ENCODE peak calls at places on chromosome 22, in nine cellular contexts. One of them, this sample, is unnamed.

GRCh38 chr22:28855355-28856094 is 27.8 kb upstream of the ZNRF3 start:
- DNase-seq in upper lobe of right lung: no peak
- DNase-seq in esophagus squamous epithelium: no peak
- DNase-seq in brain microvascular endothelial cell: peak
- DNase-seq in H1: no peak
- DNase-seq in left ventricle myocardium inferior: no peak
- DNase-seq in pancreas: peak
- DNase-seq in dorsolateral prefrontal cortex: no peak
- DNase-seq in heart left ventricle: peak
- DNase-seq in this sample: no peak

GRCh38 chr22:50338860-50339462 is 4.2 kb upstream of the PPP6R2 start:
- DNase-seq in pancreas: no peak
- DNase-seq in brain microvascular endothelial cell: no peak
- DNase-seq in heart left ventricle: no peak
- DNase-seq in esophagus squamous epithelium: no peak
- DNase-seq in H1: no peak
- DNase-seq in dorsolateral prefrontal cortex: no peak
- DNase-seq in left ventricle myocardium inferior: no peak
- DNase-seq in upper lobe of right lung: no peak
- DNase-seq in this sample: no peak

GRCh38 chr22:20748820-20749428 is 25.0 kb upstream of the SERPIND1 start:
- DNase-seq in dorsolateral prefrontal cortex: no peak
- DNase-seq in esophagus squamous epithelium: no peak
- DNase-seq in brain microvascular endothelial cell: no peak
- DNase-seq in heart left ventricle: no peak
- DNase-seq in pancreas: no peak
- DNase-seq in upper lobe of right lung: no peak
- DNase-seq in H1: no peak
- DNase-seq in left ventricle myocardium inferior: no peak
- DNase-seq in this sample: no peak

GRCh38 chr22:49807780-49808708 is 19.6 kb downstream of the BRD1 start:
- DNase-seq in left ventricle myocardium inferior: no peak
- DNase-seq in upper lobe of right lung: no peak
- DNase-seq in dorsolateral prefrontal cortex: peak
- DNase-seq in pancreas: no peak
- DNase-seq in heart left ventricle: no peak
- DNase-seq in H1: no peak
- DNase-seq in esophagus squamous epithelium: no peak
- DNase-seq in brain microvascular endothelial cell: no peak
- DNase-seq in this sample: no peak

GRCh38 chr22:40443675-40444482 is 73.5 kb downstream of the SGSM3 start:
- DNase-seq in H1: no peak
- DNase-seq in brain microvascular endothelial cell: no peak
- DNase-seq in heart left ventricle: no peak
- DNase-seq in left ventricle myocardium inferior: peak
- DNase-seq in esophagus squamous epithelium: no peak
- DNase-seq in upper lobe of right lung: no peak
- DNase-seq in dorsolateral prefrontal cortex: no peak
- DNase-seq in pancreas: no peak
- DNase-seq in this sample: no peak

GRCh38 chr22:49197500-49197899 is 630.2 kb downstream of the BRD1 start:
- DNase-seq in brain microvascular endothelial cell: no peak
- DNase-seq in heart left ventricle: no peak
- DNase-seq in upper lobe of right lung: peak
- DNase-seq in pancreas: no peak
- DNase-seq in left ventricle myocardium inferior: no peak
- DNase-seq in esophagus squamous epithelium: no peak
- DNase-seq in dorsolateral prefrontal cortex: peak
- DNase-seq in H1: peak
- DNase-seq in this sample: peak

GRCh38 chr22:50406416-50407170 is 63.5 kb downstream of the PPP6R2 start:
- DNase-seq in H1: no peak
- DNase-seq in left ventricle myocardium inferior: no peak
- DNase-seq in upper lobe of right lung: no peak
- DNase-seq in brain microvascular endothelial cell: no peak
- DNase-seq in heart left ventricle: no peak
- DNase-seq in dorsolateral prefrontal cortex: peak
- DNase-seq in pancreas: no peak
- DNase-seq in esophagus squamous epithelium: no peak
- DNase-seq in this sample: no peak

GRCh38 chr22:17368727-17369552 is at the start of gene CECR2:
- DNase-seq in left ventricle myocardium inferior: peak
- DNase-seq in upper lobe of right lung: peak
- DNase-seq in heart left ventricle: peak
- DNase-seq in dorsolateral prefrontal cortex: peak
- DNase-seq in pancreas: peak
- DNase-seq in brain microvascular endothelial cell: no peak
- DNase-seq in esophagus squamous epithelium: no peak
- DNase-seq in H1: peak
- DNase-seq in this sample: peak

GRCh38 chr22:48563118-48563965 is 1264.3 kb downstream of the BRD1 start:
- DNase-seq in pancreas: no peak
- DNase-seq in dorsolateral prefrontal cortex: no peak
- DNase-seq in esophagus squamous epithelium: no peak
- DNase-seq in left ventricle myocardium inferior: no peak
- DNase-seq in H1: no peak
- DNase-seq in upper lobe of right lung: no peak
- DNase-seq in brain microvascular endothelial cell: no peak
- DNase-seq in heart left ventricle: no peak
- DNase-seq in this sample: no peak

GRCh38 chr22:18035740-18036139 is 11.4 kb upstream of the MICAL3 start:
- DNase-seq in left ventricle myocardium inferior: peak
- DNase-seq in H1: no peak
- DNase-seq in upper lobe of right lung: no peak
- DNase-seq in brain microvascular endothelial cell: no peak
- DNase-seq in heart left ventricle: peak
- DNase-seq in dorsolateral prefrontal cortex: no peak
- DNase-seq in pancreas: peak
- DNase-seq in esophagus squamous epithelium: no peak
- DNase-seq in this sample: no peak

GRCh38 chr22:50507421-50507990 is at the start of gene LMF2:
- DNase-seq in upper lobe of right lung: peak
- DNase-seq in brain microvascular endothelial cell: peak
- DNase-seq in left ventricle myocardium inferior: peak
- DNase-seq in dorsolateral prefrontal cortex: peak
- DNase-seq in heart left ventricle: peak
- DNase-seq in H1: no peak
- DNase-seq in esophagus squamous epithelium: no peak
- DNase-seq in pancreas: peak
- DNase-seq in this sample: peak

GRCh38 chr22:37351268-37351667 is 69.0 kb downstream of the CYTH4 start:
- DNase-seq in upper lobe of right lung: no peak
- DNase-seq in heart left ventricle: no peak
- DNase-seq in left ventricle myocardium inferior: no peak
- DNase-seq in esophagus squamous epithelium: no peak
- DNase-seq in brain microvascular endothelial cell: no peak
- DNase-seq in H1: no peak
- DNase-seq in dorsolateral prefrontal cortex: no peak
- DNase-seq in pancreas: no peak
- DNase-seq in this sample: no peak
- TF ChIP-seq CTCF in upper lobe of right lung: no peak
- TF ChIP-seq CTCF in heart left ventricle: no peak
- TF ChIP-seq CTCF in left ventricle myocardium inferior: no peak
- TF ChIP-seq CTCF in esophagus squamous epithelium: no peak
- TF ChIP-seq CTCF in brain microvascular endothelial cell: no peak
- TF ChIP-seq CTCF in H1: no peak
- TF ChIP-seq CTCF in dorsolateral prefrontal cortex: no peak
- TF ChIP-seq CTCF in pancreas: no peak
- TF ChIP-seq CTCF in this sample: no peak

GRCh38 chr22:32206774-32207758 is 2.2 kb upstream of the RFPL2 start:
- DNase-seq in H1: no peak
- DNase-seq in pancreas: peak
- DNase-seq in heart left ventricle: peak
- DNase-seq in brain microvascular endothelial cell: peak
- DNase-seq in esophagus squamous epithelium: no peak
- DNase-seq in left ventricle myocardium inferior: no peak
- DNase-seq in upper lobe of right lung: no peak
- DNase-seq in dorsolateral prefrontal cortex: no peak
- DNase-seq in this sample: no peak
- TF ChIP-seq CTCF in H1: peak
- TF ChIP-seq CTCF in pancreas: no peak
- TF ChIP-seq CTCF in heart left ventricle: peak
- TF ChIP-seq CTCF in brain microvascular endothelial cell: peak
- TF ChIP-seq CTCF in esophagus squamous epithelium: peak
- TF ChIP-seq CTCF in left ventricle myocardium inferior: peak
- TF ChIP-seq CTCF in upper lobe of right lung: peak
- TF ChIP-seq CTCF in dorsolateral prefrontal cortex: no peak
- TF ChIP-seq CTCF in this sample: peak

GRCh38 chr22:38029370-38029769 is 27.8 kb upstream of the PICK1 start:
- DNase-seq in brain microvascular endothelial cell: no peak
- DNase-seq in esophagus squamous epithelium: no peak
- DNase-seq in heart left ventricle: no peak
- DNase-seq in left ventricle myocardium inferior: no peak
- DNase-seq in dorsolateral prefrontal cortex: no peak
- DNase-seq in upper lobe of right lung: no peak
- DNase-seq in pancreas: no peak
- DNase-seq in H1: no peak
- DNase-seq in this sample: no peak

GRCh38 chr22:38029901-38030300 is 27.3 kb upstream of the PICK1 start:
- DNase-seq in esophagus squamous epithelium: no peak
- DNase-seq in left ventricle myocardium inferior: no peak
- DNase-seq in brain microvascular endothelial cell: no peak
- DNase-seq in heart left ventricle: no peak
- DNase-seq in upper lobe of right lung: no peak
- DNase-seq in dorsolateral prefrontal cortex: peak
- DNase-seq in H1: no peak
- DNase-seq in pancreas: no peak
- DNase-seq in this sample: no peak

GRCh38 chr22:38028344-38029130 is 28.7 kb upstream of the PICK1 start:
- DNase-seq in dorsolateral prefrontal cortex: no peak
- DNase-seq in esophagus squamous epithelium: no peak
- DNase-seq in brain microvascular endothelial cell: no peak
- DNase-seq in heart left ventricle: no peak
- DNase-seq in upper lobe of right lung: no peak
- DNase-seq in H1: no peak
- DNase-seq in pancreas: no peak
- DNase-seq in left ventricle myocardium inferior: no peak
- DNase-seq in this sample: no peak

GRCh38 chr22:38031491-38031890 is 25.7 kb upstream of the PICK1 start:
- DNase-seq in H1: no peak
- DNase-seq in heart left ventricle: no peak
- DNase-seq in esophagus squamous epithelium: no peak
- DNase-seq in upper lobe of right lung: no peak
- DNase-seq in dorsolateral prefrontal cortex: no peak
- DNase-seq in brain microvascular endothelial cell: no peak
- DNase-seq in pancreas: no peak
- DNase-seq in left ventricle myocardium inferior: no peak
- DNase-seq in this sample: no peak

DNA sequence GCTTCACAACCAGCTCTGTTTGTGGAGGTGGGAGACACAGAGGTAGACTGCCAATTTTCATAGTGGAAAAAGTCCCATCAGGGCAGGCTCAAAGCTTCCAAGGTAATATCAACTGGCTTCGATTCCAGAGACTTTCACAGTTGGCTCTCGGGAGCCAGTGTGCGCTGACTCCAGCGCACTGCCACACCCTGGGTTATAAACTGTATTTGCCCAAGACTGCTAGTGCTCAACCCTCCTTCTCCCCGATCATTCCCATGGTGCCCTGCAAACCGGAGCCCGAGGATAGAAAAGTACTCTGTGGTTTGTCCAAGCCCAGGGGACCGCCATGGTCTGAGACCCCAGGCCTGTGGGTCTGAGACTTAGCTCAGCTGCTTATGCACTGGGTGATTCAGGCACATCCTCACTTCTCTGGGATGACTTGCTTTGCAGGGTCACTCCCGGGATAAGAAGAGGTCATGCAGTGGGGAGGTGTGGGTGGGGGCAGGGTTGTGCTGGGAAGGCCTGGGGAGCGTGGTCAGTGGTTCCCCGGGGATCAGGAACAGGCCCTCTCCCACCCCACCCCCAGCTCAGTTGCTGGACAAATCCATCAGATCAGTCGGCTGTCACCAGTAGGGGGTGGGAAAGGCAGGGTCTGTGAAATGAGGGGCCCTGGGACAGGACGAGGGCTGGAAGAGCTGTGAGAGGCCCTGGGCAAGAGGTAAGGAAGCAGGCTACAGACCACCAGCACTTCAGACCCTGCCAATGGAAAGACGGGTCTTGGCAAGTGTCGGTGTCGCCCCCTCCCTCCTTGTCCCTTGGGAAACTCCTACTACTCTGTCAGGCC is 26.7 kb upstream of the PICK1 start:
- DNase-seq in H1: no peak
- DNase-seq in pancreas: no peak
- DNase-seq in upper lobe of right lung: no peak
- DNase-seq in brain microvascular endothelial cell: no peak
- DNase-seq in dorsolateral prefrontal cortex: no peak
- DNase-seq in esophagus squamous epithelium: no peak
- DNase-seq in heart left ventricle: no peak
- DNase-seq in left ventricle myocardium inferior: no peak
- DNase-seq in this sample: no peak
- TF ChIP-seq CTCF in H1: peak
- TF ChIP-seq CTCF in pancreas: no peak
- TF ChIP-seq CTCF in upper lobe of right lung: no peak
- TF ChIP-seq CTCF in brain microvascular endothelial cell: peak
- TF ChIP-seq CTCF in dorsolateral prefrontal cortex: no peak
- TF ChIP-seq CTCF in esophagus squamous epithelium: no peak
- TF ChIP-seq CTCF in heart left ventricle: no peak
- TF ChIP-seq CTCF in left ventricle myocardium inferior: no peak
- TF ChIP-seq CTCF in this sample: no peak

GRCh38 chr22:45510376-45511232 is 7.9 kb downstream of the FBLN1 start:
- DNase-seq in pancreas: no peak
- DNase-seq in dorsolateral prefrontal cortex: no peak
- DNase-seq in heart left ventricle: no peak
- DNase-seq in upper lobe of right lung: no peak
- DNase-seq in left ventricle myocardium inferior: no peak
- DNase-seq in H1: no peak
- DNase-seq in brain microvascular endothelial cell: no peak
- DNase-seq in esophagus squamous epithelium: no peak
- DNase-seq in this sample: no peak
- TF ChIP-seq CTCF in pancreas: no peak
- TF ChIP-seq CTCF in dorsolateral prefrontal cortex: no peak
- TF ChIP-seq CTCF in heart left ventricle: no peak
- TF ChIP-seq CTCF in upper lobe of right lung: no peak
- TF ChIP-seq CTCF in left ventricle myocardium inferior: no peak
- TF ChIP-seq CTCF in H1: no peak
- TF ChIP-seq CTCF in brain microvascular endothelial cell: no peak
- TF ChIP-seq CTCF in esophagus squamous epithelium: no peak
- TF ChIP-seq CTCF in this sample: no peak

GRCh38 chr22:22386602-22387385 is 121.7 kb downstream of the ZNF280B start:
- DNase-seq in dorsolateral prefrontal cortex: no peak
- DNase-seq in upper lobe of right lung: no peak
- DNase-seq in heart left ventricle: no peak
- DNase-seq in pancreas: no peak
- DNase-seq in H1: no peak
- DNase-seq in esophagus squamous epithelium: no peak
- DNase-seq in brain microvascular endothelial cell: no peak
- DNase-seq in left ventricle myocardium inferior: no peak
- DNase-seq in this sample: no peak
- TF ChIP-seq CTCF in dorsolateral prefrontal cortex: no peak
- TF ChIP-seq CTCF in upper lobe of right lung: no peak
- TF ChIP-seq CTCF in heart left ventricle: no peak
- TF ChIP-seq CTCF in pancreas: no peak
- TF ChIP-seq CTCF in H1: no peak
- TF ChIP-seq CTCF in esophagus squamous epithelium: no peak
- TF ChIP-seq CTCF in brain microvascular endothelial cell: no peak
- TF ChIP-seq CTCF in left ventricle myocardium inferior: no peak
- TF ChIP-seq CTCF in this sample: no peak

GRCh38 chr22:44444341-44445306 is 53.4 kb downstream of the RTL6 start:
- DNase-seq in H1: peak
- DNase-seq in dorsolateral prefrontal cortex: no peak
- DNase-seq in brain microvascular endothelial cell: no peak
- DNase-seq in pancreas: no peak
- DNase-seq in left ventricle myocardium inferior: no peak
- DNase-seq in upper lobe of right lung: peak
- DNase-seq in heart left ventricle: no peak
- DNase-seq in esophagus squamous epithelium: no peak
- DNase-seq in this sample: no peak
- TF ChIP-seq CTCF in H1: peak
- TF ChIP-seq CTCF in dorsolateral prefrontal cortex: no peak
- TF ChIP-seq CTCF in brain microvascular endothelial cell: peak
- TF ChIP-seq CTCF in pancreas: no peak
- TF ChIP-seq CTCF in left ventricle myocardium inferior: no peak
- TF ChIP-seq CTCF in upper lobe of right lung: no peak
- TF ChIP-seq CTCF in heart left ventricle: no peak
- TF ChIP-seq CTCF in esophagus squamous epithelium: no peak
- TF ChIP-seq CTCF in this sample: no peak

GRCh38 chr22:47200273-47201051 is 438.0 kb downstream of the TBC1D22A start:
- DNase-seq in heart left ventricle: no peak
- DNase-seq in H1: no peak
- DNase-seq in pancreas: peak
- DNase-seq in esophagus squamous epithelium: no peak
- DNase-seq in left ventricle myocardium inferior: no peak
- DNase-seq in brain microvascular endothelial cell: no peak
- DNase-seq in upper lobe of right lung: peak
- DNase-seq in dorsolateral prefrontal cortex: no peak
- DNase-seq in this sample: no peak
- TF ChIP-seq CTCF in heart left ventricle: no peak
- TF ChIP-seq CTCF in H1: no peak
- TF ChIP-seq CTCF in pancreas: no peak
- TF ChIP-seq CTCF in esophagus squamous epithelium: no peak
- TF ChIP-seq CTCF in left ventricle myocardium inferior: no peak
- TF ChIP-seq CTCF in brain microvascular endothelial cell: no peak
- TF ChIP-seq CTCF in upper lobe of right lung: no peak
- TF ChIP-seq CTCF in dorsolateral prefrontal cortex: no peak
- TF ChIP-seq CTCF in this sample: no peak